ENCODE peak calls at places on chromosomes 7 and 10, in seven cellular contexts. Y is brain microvascular endothelial cell; U is astrocyte; D is CD8-positive, alpha-beta T cell; E is right atrium auricular region; G is WERI-Rb-1; J is fibroblast of lung. A is an unnamed sample.

GRCh38 chr10:62651341-62651740 is 153.2 kb upstream of the ADO start:
- DNase-seq in D (no peak), U (peak), E (no peak), J (peak), G (no peak), Y (no peak), A (no peak)

GRCh38 chr7:79091661-79092060 is 361.8 kb downstream of the MAGI2 start:
- DNase-seq in U (peak), E (no peak), Y (no peak), D (no peak), J (peak), G (no peak), A (no peak)

GRCh38 chr7:34622771-34623250 is 35.2 kb upstream of the NPSR1 start:
- DNase-seq in U (no peak), Y (no peak), G (no peak), D (no peak), E (no peak), J (no peak), A (no peak)

GRCh38 chr10:112716924-112717348 is 233.1 kb upstream of the TCF7L2 start:
- DNase-seq in Y (peak), E (no peak), J (peak), D (no peak), U (peak), G (no peak), A (no peak)

GRCh38 chr7:82677493-82677892 is 233.9 kb upstream of the CACNA2D1 start:
- DNase-seq in G (no peak), D (peak), Y (peak), J (peak), E (no peak), U (peak), A (no peak)

GRCh38 chr10:89241491-89242339 is 9.9 kb downstream of the LIPA start:
- DNase-seq in G (no peak), Y (no peak), E (no peak), U (no peak), D (no peak), J (no peak), A (no peak)

GRCh38 chr7:139249179-139249822 is 18.3 kb downstream of the UBN2 start:
- DNase-seq in D (no peak), G (no peak), J (no peak), Y (no peak), U (no peak), E (no peak), A (no peak)

GRCh38 chr7:155052982-155053381 is 17.1 kb upstream of the HTR5A start:
- DNase-seq in Y (no peak), E (no peak), D (no peak), J (no peak), G (peak), U (no peak), A (no peak)

GRCh38 chr10:125866421-125867029 is 14.6 kb downstream of the DHX32 start:
- DNase-seq in E (no peak), G (no peak), J (no peak), Y (no peak), U (no peak), D (no peak), A (no peak)

GRCh38 chr10:7789390-7789789 is 1.4 kb downstream of the ATP5F1C start:
- DNase-seq in D (no peak), G (no peak), E (no peak), J (peak), U (peak), Y (peak), A (peak)

GRCh38 chr10:7787857-7788639 is at the start of the genes ATP5F1C and KIN:
- DNase-seq in U (peak), G (peak), Y (peak), E (peak), J (peak), D (peak), A (peak)

GRCh38 chr10:7792541-7792940 is 4.6 kb downstream of the ATP5F1C start:
- DNase-seq in Y (no peak), J (peak), E (no peak), G (no peak), U (no peak), D (no peak), A (no peak)

GRCh38 chr10:7788640-7789335 is 811 bp downstream of the ATP5F1C start:
- DNase-seq in D (no peak), U (no peak), J (peak), G (no peak), Y (no peak), E (no peak), A (peak)

DNA sequence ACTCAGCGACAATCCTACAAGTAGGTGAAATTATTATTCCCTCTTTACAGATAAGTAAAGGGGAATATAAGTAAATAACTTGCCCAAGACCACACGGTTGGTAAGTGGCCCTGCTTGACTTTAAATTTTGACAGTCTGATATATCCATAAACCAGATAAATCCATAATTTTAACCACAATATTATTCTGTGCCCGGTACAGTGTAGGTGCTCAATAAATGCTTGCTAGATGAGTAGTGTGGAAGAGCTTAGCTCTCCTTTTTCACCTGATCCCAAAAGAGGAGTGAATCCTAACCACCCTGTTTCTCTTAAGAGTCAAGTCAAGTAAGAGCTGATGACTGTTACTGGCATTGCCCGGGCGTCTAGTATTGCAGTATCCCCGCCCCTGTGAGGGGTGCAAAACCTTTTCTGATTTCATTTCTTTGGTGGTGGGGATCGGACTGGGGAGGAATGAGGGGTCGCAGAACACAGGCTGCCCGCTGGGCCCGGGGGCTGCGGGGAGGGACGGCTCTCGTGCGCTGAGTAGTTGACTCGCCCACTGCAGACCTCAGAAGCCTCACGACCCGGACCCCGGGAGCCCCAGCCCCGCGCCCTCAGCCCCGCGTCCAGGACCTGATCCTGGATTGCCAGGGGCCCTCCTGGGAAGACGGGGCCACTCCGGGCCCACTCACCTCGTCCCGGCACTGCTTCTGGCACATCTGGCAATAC is 490 bp downstream of the KIN start:
- DNase-seq in E (no peak), G (peak), D (no peak), J (peak), Y (no peak), U (no peak), A (peak)
- H3K27ac ChIP-seq in E (peak), G (peak), D (peak), J (peak), Y (peak), U (peak), A (peak)

GRCh38 chr7:116736927-116737715 is 65.1 kb downstream of the MET start:
- DNase-seq in Y (peak), J (peak), D (no peak), G (no peak), U (peak), E (no peak), A (no peak)

GRCh38 chr7:116732788-116733709 is 61.1 kb downstream of the MET start:
- DNase-seq in E (no peak), U (no peak), Y (no peak), D (no peak), J (no peak), G (no peak), A (no peak)

GRCh38 chr7:116731737-116732335 is 59.8 kb downstream of the MET start:
- DNase-seq in D (no peak), U (no peak), J (no peak), E (no peak), G (no peak), Y (no peak), A (no peak)

GRCh38 chr7:116733924-116734591 is 62.1 kb downstream of the MET start:
- DNase-seq in J (no peak), Y (no peak), G (no peak), D (no peak), U (no peak), E (no peak), A (no peak)

DNA sequence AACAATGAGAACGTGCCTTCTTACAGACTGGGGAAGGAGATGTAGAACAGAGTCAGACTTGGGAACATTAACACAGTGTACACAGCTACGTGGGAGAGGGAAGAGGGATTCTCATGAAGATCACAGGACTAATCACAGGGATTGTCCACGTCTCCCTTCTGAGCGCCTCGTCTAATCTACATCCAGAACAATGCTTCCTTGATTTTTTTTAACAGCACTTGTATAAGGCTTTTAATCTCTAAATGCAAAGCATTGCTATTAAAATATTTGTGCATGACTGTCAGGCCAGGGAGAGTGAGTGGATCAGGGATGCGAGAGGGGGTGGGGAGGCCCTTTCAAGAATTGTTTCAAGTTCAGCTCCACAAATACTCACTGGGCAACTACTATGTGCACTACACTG is 62.7 kb downstream of the MET start:
- DNase-seq in U (no peak), Y (no peak), E (no peak), D (no peak), J (no peak), G (no peak), A (no peak)
- TF ChIP-seq CTCF in U (no peak), Y (no peak), E (no peak), D (no peak), J (no peak), G (no peak), A (no peak)

GRCh38 chr7:51311166-51311565 is 5.4 kb downstream of the COBL start:
- DNase-seq in G (peak), U (no peak), D (no peak), Y (no peak), E (no peak), J (no peak), A (no peak)

GRCh38 chr7:51314041-51314440 is 2.6 kb downstream of the COBL start:
- DNase-seq in G (no peak), Y (no peak), E (no peak), J (no peak), D (no peak), U (no peak), A (no peak)

GRCh38 chr7:51314726-51315125 is 1.9 kb downstream of the COBL start:
- DNase-seq in U (no peak), J (no peak), G (no peak), E (peak), D (no peak), Y (no peak), A (no peak)

GRCh38 chr7:51315393-51316261 is 982 bp downstream of the COBL start:
- DNase-seq in E (peak), Y (no peak), D (no peak), G (peak), J (peak), U (peak), A (peak)

DNA sequence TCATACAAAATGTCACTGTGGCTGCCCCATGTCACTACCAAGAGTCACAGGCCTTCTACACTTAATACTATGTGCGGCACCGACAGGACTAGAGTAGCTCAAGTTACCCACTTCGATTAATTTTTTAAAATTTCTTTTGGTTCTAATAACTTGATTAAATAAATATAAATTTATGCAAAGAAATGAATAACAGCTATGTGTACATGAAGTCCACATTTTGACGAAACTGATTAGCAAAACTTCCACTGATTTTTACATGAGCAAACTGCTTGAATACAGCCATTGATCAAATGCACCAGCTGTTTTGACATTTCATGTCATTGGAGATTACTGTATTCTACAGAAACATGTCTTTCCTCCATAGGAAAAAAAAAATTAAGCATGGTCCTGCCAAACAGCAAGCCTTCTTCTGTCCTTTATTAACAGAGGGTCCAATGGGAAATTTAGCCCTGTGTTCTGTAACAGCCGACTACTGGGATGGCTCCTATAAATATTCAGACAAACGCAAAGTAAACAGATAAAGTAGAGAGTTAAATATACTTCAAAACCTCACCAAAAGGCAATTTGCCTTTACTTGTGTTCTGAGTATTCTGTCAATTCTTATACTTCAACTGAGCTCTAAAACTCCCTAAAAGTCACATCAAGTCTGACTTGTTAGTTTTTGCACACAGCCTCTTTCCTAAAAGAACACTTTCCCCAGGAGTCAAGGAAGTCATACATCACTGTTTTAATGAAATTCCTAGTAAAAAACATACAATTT is 3.2 kb downstream of the COBL start:
- DNase-seq in E (no peak), J (no peak), Y (no peak), G (no peak), U (no peak), D (no peak), A (no peak)
- H3K27ac ChIP-seq in E (no peak), J (no peak), Y (no peak), G (peak), U (no peak), D (no peak), A (no peak)

GRCh38 chr10:50623299-50624153 is at the start of gene SGMS1:
- DNase-seq in G (peak), D (peak), Y (peak), U (peak), J (peak), E (peak), A (peak)
- TF ChIP-seq CTCF in G (no peak), D (no peak), Y (no peak), U (no peak), J (no peak), E (no peak), A (no peak)

GRCh38 chr7:515628-516027 is 4.0 kb downstream of the PDGFA start:
- DNase-seq in U (no peak), G (no peak), J (no peak), D (no peak), Y (no peak), E (no peak), A (no peak)

GRCh38 chr7:516216-516605 is 3.4 kb downstream of the PDGFA start:
- DNase-seq in Y (no peak), J (no peak), U (no peak), D (no peak), G (no peak), E (no peak), A (no peak)

GRCh38 chr7:514651-515598 is 4.7 kb downstream of the PDGFA start:
- DNase-seq in J (peak), Y (peak), D (no peak), U (peak), G (peak), E (no peak), A (peak)

GRCh38 chr7:517848-518629 is 1.6 kb downstream of the PDGFA start:
- DNase-seq in Y (peak), D (no peak), U (peak), G (no peak), J (peak), E (peak), A (no peak)

GRCh38 chr7:516606-517456 is 2.8 kb downstream of the PDGFA start:
- DNase-seq in E (peak), U (peak), Y (peak), D (no peak), G (no peak), J (peak), A (no peak)
- H3K27ac ChIP-seq in E (peak), U (peak), Y (peak), D (no peak), G (no peak), J (peak), A (peak)

DNA sequence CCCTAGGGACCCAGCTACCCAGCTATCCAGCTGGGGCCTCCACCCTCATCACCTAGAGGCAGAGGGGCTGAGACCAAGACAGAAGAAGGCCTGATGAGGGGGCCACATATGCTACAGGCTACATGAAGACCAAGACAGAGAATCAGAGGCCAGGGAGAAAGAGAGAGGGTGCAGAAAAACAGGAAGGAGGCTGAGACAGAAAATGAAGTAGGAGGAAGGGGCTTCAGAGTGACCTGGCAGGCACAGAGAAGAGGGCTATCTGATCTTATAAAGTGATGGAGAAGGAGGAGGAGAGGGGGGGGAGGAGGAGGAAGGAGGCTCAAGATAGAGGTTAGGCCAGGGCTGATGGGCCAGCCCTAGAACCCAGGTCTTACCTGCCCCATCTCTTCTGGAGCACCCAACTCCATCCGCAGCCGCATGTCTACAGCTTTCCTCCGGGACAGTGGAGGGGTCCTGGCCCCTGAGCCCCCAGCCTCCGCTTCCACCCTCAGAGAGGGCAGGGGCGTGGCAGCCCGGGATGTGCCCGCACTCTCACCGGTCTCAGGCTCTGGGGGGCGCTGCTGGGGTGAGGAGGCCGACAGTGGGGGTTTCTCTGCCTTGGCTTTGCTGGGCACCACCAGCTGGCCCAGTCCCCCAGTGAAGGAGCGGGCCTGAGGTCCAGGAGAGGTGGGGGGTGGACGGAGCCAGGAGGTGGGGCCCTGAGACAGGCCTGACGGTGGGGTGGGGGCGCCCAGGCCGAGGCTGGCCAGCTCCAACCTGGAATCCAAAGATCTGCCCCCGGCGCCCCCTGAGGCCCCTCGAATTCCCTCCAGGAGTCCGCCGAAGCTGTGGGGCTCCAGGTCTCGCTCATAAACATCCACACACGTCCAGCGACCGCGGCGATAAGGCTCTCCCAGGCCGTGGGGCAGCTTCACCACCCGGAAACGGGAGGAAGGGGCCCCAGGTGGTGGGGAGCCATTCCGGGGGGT is 1.8 kb downstream of the TSC22D4 start:
- DNase-seq in Y (no peak), E (no peak), D (no peak), G (no peak), J (no peak), U (no peak), A (no peak)
- TF ChIP-seq CTCF in Y (peak), E (peak), D (peak), G (no peak), J (no peak), U (no peak), A (peak)

DNA sequence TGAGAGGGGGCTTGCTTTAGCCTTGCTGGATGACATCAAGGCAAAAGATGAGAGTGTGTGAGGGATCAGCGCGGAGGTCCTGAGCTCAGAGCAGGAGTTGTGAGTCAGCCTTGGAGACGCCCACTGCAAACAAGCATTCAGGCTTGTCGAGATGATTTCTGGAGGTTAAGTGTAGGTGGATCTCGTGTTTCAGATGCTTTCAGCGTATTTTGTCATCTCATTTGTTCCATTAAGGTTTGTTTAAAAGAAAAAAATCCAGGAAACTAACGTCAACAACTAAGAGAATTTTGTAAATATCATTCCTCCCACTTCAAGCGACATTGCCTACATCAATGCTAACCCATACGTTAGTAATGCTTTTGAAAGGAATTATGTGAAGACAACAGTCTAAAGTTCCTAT is 715.4 kb upstream of the NRP1 start:
- DNase-seq in Y (peak), G (no peak), D (no peak), J (peak), E (peak), U (peak), A (peak)
- H3K27ac ChIP-seq in Y (peak), G (no peak), D (no peak), J (no peak), E (no peak), U (peak), A (no peak)

GRCh38 chr7:2518101-2518500 is 1.5 kb upstream of the LFNG start:
- DNase-seq in D (no peak), U (no peak), G (peak), J (no peak), E (no peak), Y (no peak), A (no peak)

GRCh38 chr7:2516194-2516555 is 3.4 kb upstream of the LFNG start:
- DNase-seq in U (no peak), D (no peak), E (no peak), G (no peak), Y (no peak), J (no peak), A (no peak)

GRCh38 chr7:2515424-2516193 is 4.0 kb upstream of the LFNG start:
- DNase-seq in D (no peak), G (no peak), U (no peak), Y (no peak), E (no peak), J (no peak), A (no peak)

GRCh38 chr7:2517678-2518077 is 1.9 kb upstream of the LFNG start:
- DNase-seq in U (peak), Y (peak), E (no peak), G (no peak), D (no peak), J (peak), A (no peak)

GRCh38 chr7:2517004-2517403 is 2.6 kb upstream of the LFNG start:
- DNase-seq in J (peak), E (no peak), U (peak), G (no peak), Y (peak), D (no peak), A (peak)
- TF ChIP-seq CTCF in J (no peak), E (no peak), U (no peak), G (no peak), Y (peak), D (no peak), A (no peak)

A was measured in RWPE1.